ENCODE peak calls at places on chromosome 17, in six cellular contexts. U, P, O, A, J and I are unnamed samples.

GRCh38 chr17:61534414-61534813 is 56.6 kb downstream of the NACA2 start:
- DNase-seq in J (no peak), P (no peak), U (no peak), A (no peak), O (no peak), I (no peak)

GRCh38 chr17:50018909-50019308 is 23.9 kb upstream of the DLX3 start:
- DNase-seq in P (no peak), O (no peak), J (no peak), A (no peak), U (no peak), I (peak)

GRCh38 chr17:82390015-82390859 is 18.7 kb downstream of the UTS2R start:
- DNase-seq in J (no peak), O (no peak), U (no peak), P (no peak), A (peak), I (no peak)

GRCh38 chr17:4345569-4345968 is 20.9 kb downstream of the UBE2G1 start:
- DNase-seq in P (no peak), J (no peak), A (no peak), U (no peak), O (no peak), I (no peak)

GRCh38 chr17:79504181-79504605 is 106.7 kb downstream of the RBFOX3 start:
- DNase-seq in J (no peak), O (no peak), P (no peak), A (no peak), U (no peak), I (no peak)

GRCh38 chr17:19508327-19508867 is 25.3 kb upstream of the SLC47A1 start:
- DNase-seq in J (peak), O (peak), A (peak), P (peak), U (peak), I (no peak)

GRCh38 chr17:1617620-1618174 is 10.9 kb downstream of the SLC43A2 start:
- DNase-seq in J (peak), O (no peak), A (peak), P (no peak), U (no peak), I (peak)

GRCh38 chr17:72402727-72403210 is 281.9 kb downstream of the SOX9 start:
- DNase-seq in J (no peak), O (no peak), A (no peak), U (no peak), P (no peak), I (no peak)

GRCh38 chr17:78512976-78513375 is 64.2 kb downstream of the DNAH17 start:
- DNase-seq in O (no peak), U (no peak), P (no peak), J (no peak), A (no peak), I (no peak)

GRCh38 chr17:65231086-65231485 is 93.9 kb downstream of the RGS9 start:
- DNase-seq in P (no peak), A (no peak), J (no peak), U (no peak), O (no peak), I (no peak)

GRCh38 chr17:17032131-17032692 is 10.0 kb upstream of the MPRIP start:
- DNase-seq in O (peak), J (peak), P (no peak), A (peak), U (no peak), I (peak)